ENCODE peak calls at places on chromosomes 12 and 14, in ten cellular contexts. E is H4; B is activated T-cell treated with anti-CD3 and anti-CD28 coated beads, Interleukin-2, amount 50 U/mL, for 72 hours; K is AG04450; F is NCI-H2029 treated with DMSO at 0.1 percent for 48 hours; L is lung microvascular endothelial cell; R is HS-27A; M is Peyer's patch; H is BJ; U is dorsolateral prefrontal cortex. D is an unnamed sample.

GRCh38 chr12:90940872-90941499 is 14.0 kb downstream of the CCER1 start:
- DNase-seq in H (no peak), B (no peak), L (peak), M (no peak), F (peak), E (peak), K (no peak), U (no peak), R (no peak), D (peak)

GRCh38 chr14:72462041-72462440 is 431.9 kb downstream of the DPF3 start:
- DNase-seq in L (no peak), R (no peak), H (no peak), E (no peak), K (no peak), U (no peak), F (no peak), M (no peak), B (no peak), D (no peak)

GRCh38 chr12:117025481-117026151 is 73.6 kb downstream of the TESC start:
- DNase-seq in U (no peak), F (peak), B (peak), K (peak), R (peak), L (peak), E (peak), H (no peak), M (peak), D (peak)

GRCh38 chr12:49693931-49694439 is 13.2 kb downstream of the FMNL3 start:
- DNase-seq in E (no peak), U (no peak), K (no peak), R (no peak), H (no peak), M (no peak), B (no peak), F (no peak), L (no peak), D (no peak)

GRCh38 chr12:108806350-108806749 is 51.0 kb downstream of the SSH1 start:
- DNase-seq in B (no peak), F (no peak), M (no peak), L (no peak), H (no peak), E (no peak), R (no peak), K (no peak), U (no peak), D (no peak)

GRCh38 chr12:46538976-46539375 is 166.4 kb upstream of the SLC38A2 start:
- DNase-seq in L (no peak), U (no peak), F (no peak), H (no peak), M (no peak), K (no peak), B (no peak), R (no peak), E (no peak), D (no peak)

GRCh38 chr14:96827310-96827709 is 30.1 kb downstream of the VRK1 start:
- DNase-seq in E (no peak), H (no peak), R (no peak), B (no peak), F (no peak), U (no peak), M (no peak), L (no peak), K (no peak), D (no peak)

GRCh38 chr12:16972923-16973770 is 367.2 kb upstream of the LMO3 start:
- DNase-seq in K (no peak), B (no peak), U (no peak), E (no peak), M (no peak), H (no peak), R (no peak), F (no peak), L (no peak), D (no peak)

D was measured in endothelial cell of umbilical vein.